ENCODE peak calls at places on chromosomes 7 and 10, in eight cellular contexts. One of them, this sample, is unnamed.

GRCh38 chr7:45923290-45923689 is 2.2 kb upstream of the IGFBP3 start:
- DNase-seq in tibial artery: peak
- DNase-seq in cardiac muscle cell: peak
- DNase-seq in kidney tubule cell: peak
- DNase-seq in mucosa of gallbladder: peak
- DNase-seq in nucleus accumbens: peak
- DNase-seq in MM.1S: peak
- DNase-seq in MV-4-11: peak
- DNase-seq in this sample: peak

GRCh38 chr10:35203744-35204143 is 77.1 kb downstream of the CREM start:
- DNase-seq in tibial artery: no peak
- DNase-seq in nucleus accumbens: no peak
- DNase-seq in MM.1S: no peak
- DNase-seq in kidney tubule cell: no peak
- DNase-seq in mucosa of gallbladder: no peak
- DNase-seq in cardiac muscle cell: no peak
- DNase-seq in MV-4-11: no peak
- DNase-seq in this sample: no peak

GRCh38 chr10:44650576-44651394 is 260.4 kb upstream of the TMEM72 start:
- DNase-seq in mucosa of gallbladder: no peak
- DNase-seq in kidney tubule cell: no peak
- DNase-seq in MV-4-11: no peak
- DNase-seq in cardiac muscle cell: peak
- DNase-seq in nucleus accumbens: no peak
- DNase-seq in MM.1S: no peak
- DNase-seq in tibial artery: no peak
- DNase-seq in this sample: no peak

GRCh38 chr10:132409667-132410028 is 12.6 kb downstream of the PWWP2B start:
- DNase-seq in cardiac muscle cell: no peak
- DNase-seq in MM.1S: no peak
- DNase-seq in kidney tubule cell: no peak
- DNase-seq in tibial artery: no peak
- DNase-seq in mucosa of gallbladder: no peak
- DNase-seq in MV-4-11: no peak
- DNase-seq in nucleus accumbens: no peak
- DNase-seq in this sample: no peak

GRCh38 chr7:1977876-1978441 is 254.8 kb downstream of the MAD1L1 start:
- DNase-seq in MM.1S: no peak
- DNase-seq in tibial artery: no peak
- DNase-seq in mucosa of gallbladder: no peak
- DNase-seq in cardiac muscle cell: no peak
- DNase-seq in MV-4-11: no peak
- DNase-seq in nucleus accumbens: no peak
- DNase-seq in kidney tubule cell: no peak
- DNase-seq in this sample: no peak

GRCh38 chr7:36638586-36639265 is 85.6 kb downstream of the AOAH start:
- DNase-seq in cardiac muscle cell: no peak
- DNase-seq in nucleus accumbens: no peak
- DNase-seq in kidney tubule cell: peak
- DNase-seq in MM.1S: no peak
- DNase-seq in tibial artery: no peak
- DNase-seq in mucosa of gallbladder: no peak
- DNase-seq in MV-4-11: no peak
- DNase-seq in this sample: no peak

GRCh38 chr10:99346247-99346646 is 17.1 kb downstream of the CNNM1 start:
- DNase-seq in nucleus accumbens: no peak
- DNase-seq in cardiac muscle cell: peak
- DNase-seq in mucosa of gallbladder: no peak
- DNase-seq in kidney tubule cell: peak
- DNase-seq in MV-4-11: no peak
- DNase-seq in MM.1S: no peak
- DNase-seq in tibial artery: no peak
- DNase-seq in this sample: no peak

GRCh38 chr7:151699920-151700319 is 177.0 kb downstream of the PRKAG2 start:
- DNase-seq in tibial artery: no peak
- DNase-seq in MV-4-11: no peak
- DNase-seq in MM.1S: no peak
- DNase-seq in nucleus accumbens: no peak
- DNase-seq in kidney tubule cell: no peak
- DNase-seq in cardiac muscle cell: peak
- DNase-seq in mucosa of gallbladder: no peak
- DNase-seq in this sample: no peak

GRCh38 chr7:151781161-151781845 is 95.6 kb downstream of the PRKAG2 start:
- DNase-seq in MV-4-11: no peak
- DNase-seq in nucleus accumbens: no peak
- DNase-seq in mucosa of gallbladder: no peak
- DNase-seq in MM.1S: no peak
- DNase-seq in cardiac muscle cell: no peak
- DNase-seq in kidney tubule cell: no peak
- DNase-seq in tibial artery: no peak
- DNase-seq in this sample: no peak

This sample was measured in renal cortical epithelial cell.